ENCODE peak calls at places on chromosome 15, in seven cellular contexts. G is stomach, Z is upper lobe of right lung, X is gastrocnemius medialis, R is neuronal stem cell, V is body of pancreas, U is GM06990. K is an unnamed sample. For H3K36me3, the result is how much of the 10 kb centered on the place peaks cover.

GRCh38 chr15:29778382-29778781 is 43.9 kb downstream of the TJP1 start:
- DNase-seq in G (no peak), Z (no peak), X (no peak), R (no peak), V (no peak), U (no peak), K (no peak)

GRCh38 chr15:47503884-47504283 is 213.4 kb upstream of the SEMA6D start:
- DNase-seq in G (no peak), Z (no peak), X (no peak), R (no peak), V (no peak), U (no peak), K (no peak)

GRCh38 chr15:74633781-74634180 is 18.1 kb downstream of the CLK3 start:
- DNase-seq in G (no peak), Z (no peak), X (no peak), R (no peak), V (no peak), U (no peak), K (no peak)

GRCh38 chr15:48336940-48337339 is 5.7 kb downstream of the DUT start:
- DNase-seq in G (no peak), Z (no peak), X (no peak), R (peak), V (no peak), U (no peak), K (no peak)

GRCh38 chr15:95277266-95277665 is 1045.9 kb downstream of the MCTP2 start:
- DNase-seq in G (no peak), Z (no peak), X (no peak), R (no peak), V (no peak), U (no peak), K (no peak)

GRCh38 chr15:34056921-34057320 is 17.9 kb upstream of the AVEN start:
- DNase-seq in G (no peak), Z (no peak), X (no peak), R (no peak), V (no peak), U (no peak), K (no peak)

GRCh38 chr15:72722071-72722696 is 36.2 kb downstream of the BBS4 start:
- DNase-seq in G (peak), Z (peak), X (peak), R (peak), V (peak), U (no peak), K (peak)

GRCh38 chr15:99981839-99982658 is 248.8 kb upstream of the LYSMD4 start:
- DNase-seq in G (no peak), Z (no peak), X (no peak), R (no peak), V (no peak), U (no peak), K (no peak)

GRCh38 chr15:61057830-61058529 is 171.1 kb downstream of the RORA start:
- DNase-seq in G (no peak), Z (no peak), X (no peak), R (no peak), V (no peak), U (no peak), K (no peak)

GRCh38 chr15:89860446-89860845 is 33.3 kb downstream of the AP3S2 start:
- DNase-seq in G (no peak), Z (no peak), X (no peak), R (no peak), V (no peak), U (no peak), K (no peak)

GRCh38 chr15:28169361-28169760 is 70.2 kb upstream of the OCA2 start:
- DNase-seq in G (no peak), Z (no peak), X (no peak), R (no peak), V (no peak), U (no peak), K (no peak)

GRCh38 chr15:51917493-51917892 is 54.1 kb downstream of the LEO1 start:
- DNase-seq in G (no peak), Z (peak), X (no peak), R (no peak), V (peak), U (no peak), K (no peak)

GRCh38 chr15:63892794-63893441 is 59.2 kb upstream of the HERC1 start:
- DNase-seq in G (peak), Z (peak), X (no peak), R (no peak), V (peak), U (peak), K (no peak)

GRCh38 chr15:29968099-29968892 is 114.5 kb upstream of the GOLGA8J start:
- DNase-seq in G (no peak), Z (no peak), X (no peak), R (peak), V (peak), U (no peak), K (no peak)

GRCh38 chr15:73887481-73887880 is 14.1 kb downstream of the TBC1D21 start:
- DNase-seq in G (no peak), Z (no peak), X (no peak), R (no peak), V (no peak), U (no peak), K (no peak)

GRCh38 chr15:88472225-88472624 is 4.7 kb downstream of the MRPS11 start:
- DNase-seq in G (no peak), Z (no peak), X (no peak), R (no peak), V (no peak), U (no peak), K (no peak)

GRCh38 chr15:23565395-23566069 is at the start of gene MKRN3:
- DNase-seq in G (no peak), Z (peak), X (no peak), R (peak), V (no peak), U (no peak), K (no peak)

GRCh38 chr15:49495993-49496747 is 73.1 kb downstream of the FGF7 start:
- DNase-seq in G (no peak), Z (no peak), X (no peak), R (no peak), V (no peak), U (no peak), K (no peak)

GRCh38 chr15:63950911-63951481 is 95.3 kb downstream of the DAPK2 start:
- DNase-seq in G (no peak), Z (no peak), X (no peak), R (no peak), V (no peak), U (no peak), K (no peak)

GRCh38 chr15:86623236-86623635 is 543.6 kb downstream of the AGBL1 start:
- DNase-seq in G (no peak), Z (no peak), X (no peak), R (no peak), V (no peak), U (no peak), K (no peak)

GRCh38 chr15:96304839-96305238 is 25.7 kb upstream of the NR2F2 start:
- DNase-seq in G (no peak), Z (no peak), X (no peak), R (no peak), V (no peak), U (no peak), K (no peak)

GRCh38 chr15:26790118-26790517 is 17.3 kb upstream of the GABRB3 start:
- DNase-seq in G (no peak), Z (no peak), X (no peak), R (no peak), V (no peak), U (no peak), K (no peak)

GRCh38 chr15:99954361-99955180 is 221.3 kb upstream of the LYSMD4 start:
- DNase-seq in G (no peak), Z (no peak), X (no peak), R (no peak), V (peak), U (no peak), K (no peak)

GRCh38 chr15:95669146-95669922 is 661.2 kb upstream of the NR2F2 start:
- DNase-seq in G (no peak), Z (no peak), X (no peak), R (no peak), V (no peak), U (peak), K (peak)

GRCh38 chr15:65785151-65785550 is 6.9 kb downstream of the DENND4A start:
- DNase-seq in G (no peak), Z (no peak), X (no peak), R (no peak), V (no peak), U (no peak), K (no peak)

GRCh38 chr15:51186121-51186795 is 91.6 kb upstream of the TNFAIP8L3 start:
- DNase-seq in G (no peak), Z (no peak), X (no peak), R (no peak), V (no peak), U (no peak), K (no peak)

GRCh38 chr15:64151727-64152506 is at the start of gene SNX22:
- DNase-seq in G (peak), Z (peak), X (no peak), R (peak), V (peak), U (peak), K (no peak)

GRCh38 chr15:100201376-100202280 is 140.1 kb downstream of the ADAMTS17 start:
- DNase-seq in G (no peak), Z (no peak), X (no peak), R (no peak), V (no peak), U (peak), K (no peak)

DNA sequence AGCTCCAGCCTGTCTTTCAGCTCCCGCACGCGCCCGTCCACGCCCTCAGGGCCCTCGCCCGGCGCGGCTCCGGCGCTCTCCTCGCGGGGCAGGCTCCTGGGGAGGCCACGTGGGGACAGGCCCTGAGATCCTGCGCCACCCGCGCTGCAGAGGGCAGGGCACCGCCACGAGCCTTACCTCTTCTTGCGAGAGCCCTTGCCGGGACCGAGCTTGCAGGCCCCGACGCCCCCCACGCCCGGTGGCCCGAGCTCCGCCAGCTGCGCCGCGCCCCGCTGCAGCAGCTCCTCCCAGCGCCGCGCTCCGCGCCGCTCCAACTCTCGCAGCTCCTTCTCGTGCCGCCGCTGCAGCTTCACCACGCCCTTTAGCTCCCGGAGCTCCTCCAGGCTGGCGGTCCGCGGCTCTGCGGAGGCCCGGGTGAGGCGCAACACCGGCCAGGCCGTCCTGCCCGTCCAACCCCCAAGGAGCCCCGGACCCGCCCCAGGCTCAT is 8.3 kb upstream of the ANKRD63 start:
- DNase-seq in G (peak), Z (peak), X (no peak), R (peak), V (peak), U (no peak), K (no peak)
- H3K36me3 ChIP-seq in G (under half), Z (under half), X (under half), R (under half), V (under half), U (under half), K (under half)

GRCh38 chr15:40204100-40204499 is 34.8 kb upstream of the PAK6 start:
- DNase-seq in G (no peak), Z (no peak), X (no peak), R (no peak), V (no peak), U (no peak), K (no peak)
- H3K36me3 ChIP-seq in G (under half), Z (under half), X (under half), R (under half), V (under half), U (under half), K (under half)

GRCh38 chr15:80480909-80481308 is 76.7 kb downstream of the ARNT2 start:
- DNase-seq in G (no peak), Z (no peak), X (peak), R (no peak), V (peak), U (no peak), K (peak)
- H3K36me3 ChIP-seq in G (under half), Z (under half), X (under half), R (under half), V (under half), U (under half), K (under half)

GRCh38 chr15:62566248-62566647 is 401.2 kb upstream of the C2CD4B start:
- DNase-seq in G (no peak), Z (no peak), X (no peak), R (no peak), V (no peak), U (no peak), K (no peak)
- H3K36me3 ChIP-seq in G (under half), Z (under half), X (under half), R (under half), V (under half), U (under half), K (under half)

DNA sequence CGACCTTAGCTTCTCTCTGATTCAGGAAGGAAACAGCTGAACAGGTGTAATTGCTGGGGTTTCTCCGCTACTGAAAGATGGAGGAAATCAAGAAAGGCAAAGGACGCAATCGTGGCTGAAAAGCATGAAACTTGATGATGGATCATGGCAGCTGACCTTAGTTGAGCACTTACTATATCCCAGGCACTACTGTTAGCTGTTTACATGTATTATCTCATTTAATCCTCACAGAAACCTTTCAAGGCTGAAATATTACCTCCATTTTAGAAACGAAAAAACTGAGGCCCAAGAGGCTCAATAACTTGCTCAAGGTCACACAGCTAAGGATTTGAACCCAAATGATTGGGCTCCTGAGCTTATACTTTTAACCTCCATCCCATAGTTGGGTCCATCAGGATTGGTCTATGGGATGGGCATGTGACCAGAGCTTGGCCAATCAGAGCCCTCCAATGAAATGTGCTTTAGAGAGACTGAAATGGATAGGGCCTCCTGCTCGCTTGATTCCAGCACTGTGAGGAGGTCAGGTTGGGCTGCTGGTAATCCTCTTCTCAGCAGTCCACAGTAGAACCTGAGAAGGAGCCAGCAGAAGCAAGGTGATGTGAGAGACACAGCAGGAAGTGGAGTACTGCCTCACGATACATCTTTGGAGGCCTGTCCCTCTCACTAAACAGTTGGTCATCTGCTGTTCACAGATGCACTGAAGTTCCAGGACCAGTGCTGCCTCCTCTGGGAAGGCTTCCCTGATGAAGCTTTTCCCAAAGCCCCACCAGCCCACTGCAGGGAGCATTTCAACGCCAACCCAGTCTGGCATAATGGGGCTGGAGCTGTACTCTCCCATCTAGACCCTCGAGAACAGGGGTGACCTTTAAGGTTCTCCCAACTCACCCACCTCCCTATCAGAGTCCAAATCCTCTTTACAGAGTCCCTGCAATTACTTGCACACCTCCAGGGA is 10.4 kb downstream of the CLN6 start:
- DNase-seq in G (peak), Z (no peak), X (no peak), R (no peak), V (no peak), U (no peak), K (no peak)
- H3K36me3 ChIP-seq in G (under half), Z (under half), X (under half), R (under half), V (under half), U (under half), K (under half)

GRCh38 chr15:59646271-59646670 is 11.0 kb downstream of the GTF2A2 start:
- DNase-seq in G (no peak), Z (no peak), X (no peak), R (no peak), V (no peak), U (no peak), K (no peak)
- H3K36me3 ChIP-seq in G (half or more), Z (half or more), X (half or more), R (under half), V (under half), U (under half), K (under half)

K was measured in uterus.